ENCODE peak calls at places on chromosomes 16 and 17, in nine cellular contexts. One of them, this sample, is unnamed.

GRCh38 chr16:89764711-89765201 is 43.4 kb downstream of the ZNF276 start:
- DNase-seq in NCI-H446: no peak
- DNase-seq in iris pigment epithelial cell: peak; percentile 65
- DNase-seq in nucleus accumbens: no peak
- DNase-seq in endodermal cell: no peak
- DNase-seq in NCI-H774: no peak
- DNase-seq in HEK293T: no peak
- DNase-seq in EH: no peak
- DNase-seq in progenitor cell of endocrine pancreas: no peak
- DNase-seq in this sample: no peak

GRCh38 chr17:30541802-30542201 is 64.6 kb downstream of the GOSR1 start:
- DNase-seq in NCI-H446: no peak
- DNase-seq in iris pigment epithelial cell: no peak
- DNase-seq in nucleus accumbens: no peak
- DNase-seq in endodermal cell: peak; percentile 49
- DNase-seq in NCI-H774: no peak
- DNase-seq in HEK293T: no peak
- DNase-seq in EH: no peak
- DNase-seq in progenitor cell of endocrine pancreas: no peak
- DNase-seq in this sample: no peak

GRCh38 chr16:49600541-49600940 is 226.9 kb downstream of the C16orf78 start:
- DNase-seq in NCI-H446: no peak
- DNase-seq in iris pigment epithelial cell: no peak
- DNase-seq in nucleus accumbens: no peak
- DNase-seq in endodermal cell: peak; percentile 34
- DNase-seq in NCI-H774: no peak
- DNase-seq in HEK293T: no peak
- DNase-seq in EH: no peak
- DNase-seq in progenitor cell of endocrine pancreas: no peak
- DNase-seq in this sample: no peak

GRCh38 chr17:15289285-15290185 is 24.4 kb upstream of the PMP22 start:
- DNase-seq in NCI-H446: no peak
- DNase-seq in iris pigment epithelial cell: peak; percentile 93
- DNase-seq in nucleus accumbens: no peak
- DNase-seq in endodermal cell: no peak
- DNase-seq in NCI-H774: peak; percentile 25
- DNase-seq in HEK293T: no peak
- DNase-seq in EH: peak; percentile 86
- DNase-seq in progenitor cell of endocrine pancreas: no peak
- DNase-seq in this sample: no peak

GRCh38 chr16:85328665-85329058 is 216.4 kb upstream of the CIBAR2 start:
- DNase-seq in NCI-H446: no peak
- DNase-seq in iris pigment epithelial cell: no peak
- DNase-seq in nucleus accumbens: no peak
- DNase-seq in endodermal cell: peak; percentile 97
- DNase-seq in NCI-H774: no peak
- DNase-seq in HEK293T: peak; percentile 46
- DNase-seq in EH: no peak
- DNase-seq in progenitor cell of endocrine pancreas: no peak
- DNase-seq in this sample: no peak

GRCh38 chr16:72202014-72202413 is 30.1 kb upstream of the PMFBP1 start:
- DNase-seq in NCI-H446: no peak
- DNase-seq in iris pigment epithelial cell: no peak
- DNase-seq in nucleus accumbens: no peak
- DNase-seq in endodermal cell: no peak
- DNase-seq in NCI-H774: no peak
- DNase-seq in HEK293T: no peak
- DNase-seq in EH: peak; percentile 13
- DNase-seq in progenitor cell of endocrine pancreas: no peak
- DNase-seq in this sample: no peak

GRCh38 chr17:83125515-83126274 is 46.3 kb downstream of the METRNL start:
- DNase-seq in NCI-H446: no peak
- DNase-seq in iris pigment epithelial cell: no peak
- DNase-seq in nucleus accumbens: no peak
- DNase-seq in endodermal cell: peak; percentile 38
- DNase-seq in NCI-H774: no peak
- DNase-seq in HEK293T: no peak
- DNase-seq in EH: peak; percentile 9
- DNase-seq in progenitor cell of endocrine pancreas: no peak
- DNase-seq in this sample: no peak

GRCh38 chr16:10846213-10846998 is 27.8 kb upstream of the TVP23A start:
- DNase-seq in NCI-H446: no peak
- DNase-seq in iris pigment epithelial cell: no peak
- DNase-seq in nucleus accumbens: no peak
- DNase-seq in endodermal cell: no peak
- DNase-seq in NCI-H774: no peak
- DNase-seq in HEK293T: no peak
- DNase-seq in EH: no peak
- DNase-seq in progenitor cell of endocrine pancreas: no peak
- DNase-seq in this sample: no peak

GRCh38 chr17:51166987-51167931 is 1.0 kb downstream of the NME2 start:
- DNase-seq in NCI-H446: no peak
- DNase-seq in iris pigment epithelial cell: no peak
- DNase-seq in nucleus accumbens: no peak
- DNase-seq in endodermal cell: peak; percentile 90
- DNase-seq in NCI-H774: peak; percentile 58
- DNase-seq in HEK293T: peak; percentile 88
- DNase-seq in EH: peak; percentile 56
- DNase-seq in progenitor cell of endocrine pancreas: peak; percentile 66
- DNase-seq in this sample: no peak

GRCh38 chr17:30290696-30291570 is 811 bp downstream of the BLMH start:
- DNase-seq in NCI-H446: no peak
- DNase-seq in iris pigment epithelial cell: peak; percentile 43
- DNase-seq in nucleus accumbens: no peak
- DNase-seq in endodermal cell: peak; percentile 85
- DNase-seq in NCI-H774: peak; percentile 23
- DNase-seq in HEK293T: peak; percentile 49
- DNase-seq in EH: peak; percentile 42
- DNase-seq in progenitor cell of endocrine pancreas: peak; percentile 23
- DNase-seq in this sample: peak; percentile 61

GRCh38 chr16:53043986-53044571 is 8.6 kb downstream of the CHD9NB start:
- DNase-seq in NCI-H446: no peak
- DNase-seq in iris pigment epithelial cell: no peak
- DNase-seq in nucleus accumbens: no peak
- DNase-seq in endodermal cell: peak; percentile 97
- DNase-seq in NCI-H774: no peak
- DNase-seq in HEK293T: peak; percentile 30
- DNase-seq in EH: no peak
- DNase-seq in progenitor cell of endocrine pancreas: no peak
- DNase-seq in this sample: no peak

This sample was measured in NCI-H524 treated with DMSO at 0.1 percent for 48 hours.